ENCODE peak calls at places on chromosomes 7 and 10, in eight cellular contexts. K, O, I, H, X, M, Z and B are unnamed samples.

GRCh38 chr7:79282051-79282694 is 171.3 kb downstream of the MAGI2 start:
- DNase-seq in M (peak), H (no peak), O (no peak), I (peak), Z (peak), X (peak), K (no peak), B (peak)

GRCh38 chr10:70740441-70741288 is 44.5 kb downstream of the TBATA start:
- DNase-seq in K (no peak), I (no peak), X (no peak), Z (peak), O (no peak), H (no peak), M (no peak), B (no peak)

GRCh38 chr10:23543696-23544095 is 104.8 kb downstream of the OTUD1 start:
- DNase-seq in Z (no peak), K (no peak), X (no peak), M (no peak), I (no peak), H (no peak), O (no peak), B (no peak)

GRCh38 chr7:134693256-134693655 is 46.6 kb downstream of the BPGM start:
- DNase-seq in X (no peak), O (no peak), H (no peak), Z (peak), K (no peak), M (peak), I (peak), B (peak)

GRCh38 chr10:24806262-24806661 is 82.6 kb upstream of the ARHGAP21 start:
- DNase-seq in I (no peak), X (no peak), Z (no peak), O (no peak), M (no peak), H (no peak), K (no peak), B (no peak)

GRCh38 chr10:58335306-58336005 is 650 bp downstream of the UBE2D1 start:
- DNase-seq in H (peak), M (peak), O (no peak), I (peak), K (no peak), X (peak), Z (peak), B (peak)

GRCh38 chr7:24943096-24943948 is 36.7 kb downstream of the OSBPL3 start:
- DNase-seq in H (no peak), M (no peak), X (no peak), I (no peak), K (no peak), O (no peak), Z (peak), B (no peak)

GRCh38 chr7:135335628-135336139 is 102.0 kb downstream of the STRA8 start:
- DNase-seq in O (peak), I (peak), H (peak), X (peak), Z (peak), K (peak), M (peak), B (peak)

GRCh38 chr10:35203744-35204143 is 77.1 kb downstream of the CREM start:
- DNase-seq in O (no peak), K (no peak), H (no peak), X (no peak), Z (no peak), I (no peak), M (no peak), B (no peak)

GRCh38 chr7:3559178-3559765 is 258.2 kb downstream of the SDK1 start:
- DNase-seq in O (no peak), M (peak), H (no peak), I (peak), Z (peak), K (peak), X (no peak), B (peak)

GRCh38 chr10:17353568-17353967 is 100.8 kb downstream of the ST8SIA6 start:
- DNase-seq in K (no peak), M (peak), H (no peak), I (no peak), O (no peak), X (no peak), Z (peak), B (no peak)

GRCh38 chr10:124658591-124659240 is 85.5 kb downstream of the FAM53B start:
- DNase-seq in I (no peak), X (no peak), H (peak), O (no peak), K (no peak), M (no peak), Z (no peak), B (no peak)

GRCh38 chr7:40232242-40232929 is 97.6 kb downstream of the SUGCT start:
- DNase-seq in X (peak), H (no peak), I (peak), Z (peak), O (peak), M (peak), K (no peak), B (peak)

GRCh38 chr10:35822316-35822715 is 180.2 kb upstream of the FZD8 start:
- DNase-seq in K (peak), X (peak), O (no peak), I (peak), Z (peak), H (no peak), M (peak), B (no peak)

GRCh38 chr10:87868277-87868676 is 4.9 kb downstream of the PTEN start:
- DNase-seq in H (no peak), I (no peak), Z (no peak), X (no peak), O (no peak), K (no peak), M (no peak), B (no peak)